ENCODE peak calls at places on chromosomes 4 and X, in eight cellular contexts. One of them, this sample, is unnamed.

GRCh38 chrX:107429090-107429489 is 20.4 kb upstream of the FRMPD3 start:
- DNase-seq in brain microvascular endothelial cell: no peak
- DNase-seq in stomach: no peak
- DNase-seq in BE2C: peak
- DNase-seq in bronchial epithelial cell: peak
- DNase-seq in AG09309: no peak
- DNase-seq in BJ: no peak
- DNase-seq in body of pancreas: peak
- DNase-seq in this sample: no peak

GRCh38 chr4:128606173-128606572 is 203.3 kb upstream of the JADE1 start:
- DNase-seq in brain microvascular endothelial cell: peak
- DNase-seq in stomach: no peak
- DNase-seq in BE2C: no peak
- DNase-seq in bronchial epithelial cell: peak
- DNase-seq in AG09309: no peak
- DNase-seq in BJ: peak
- DNase-seq in body of pancreas: no peak
- DNase-seq in this sample: peak

GRCh38 chrX:71106427-71106826 is at the start of gene CXorf65:
- DNase-seq in brain microvascular endothelial cell: no peak
- DNase-seq in stomach: no peak
- DNase-seq in BE2C: no peak
- DNase-seq in bronchial epithelial cell: no peak
- DNase-seq in AG09309: no peak
- DNase-seq in BJ: no peak
- DNase-seq in body of pancreas: no peak
- DNase-seq in this sample: no peak

GRCh38 chrX:1109580-1110119 is 102.8 kb downstream of the CRLF2 start:
- DNase-seq in brain microvascular endothelial cell: no peak
- DNase-seq in stomach: no peak
- DNase-seq in BE2C: no peak
- DNase-seq in bronchial epithelial cell: no peak
- DNase-seq in AG09309: no peak
- DNase-seq in BJ: no peak
- DNase-seq in body of pancreas: no peak
- DNase-seq in this sample: no peak

GRCh38 chr4:143701365-143701764 is 890 bp upstream of the FREM3 start:
- DNase-seq in brain microvascular endothelial cell: no peak
- DNase-seq in stomach: no peak
- DNase-seq in BE2C: no peak
- DNase-seq in bronchial epithelial cell: no peak
- DNase-seq in AG09309: no peak
- DNase-seq in BJ: no peak
- DNase-seq in body of pancreas: no peak
- DNase-seq in this sample: no peak

GRCh38 chr4:34323549-34324325 is 1920.6 kb downstream of the ARAP2 start:
- DNase-seq in brain microvascular endothelial cell: no peak
- DNase-seq in stomach: no peak
- DNase-seq in BE2C: peak
- DNase-seq in bronchial epithelial cell: peak
- DNase-seq in AG09309: no peak
- DNase-seq in BJ: no peak
- DNase-seq in body of pancreas: no peak
- DNase-seq in this sample: no peak

GRCh38 chr4:2638730-2639129 is 102.3 kb downstream of the FAM193A start:
- DNase-seq in brain microvascular endothelial cell: no peak
- DNase-seq in stomach: no peak
- DNase-seq in BE2C: no peak
- DNase-seq in bronchial epithelial cell: no peak
- DNase-seq in AG09309: no peak
- DNase-seq in BJ: no peak
- DNase-seq in body of pancreas: no peak
- DNase-seq in this sample: no peak

GRCh38 chr4:55178226-55179005 is 53.0 kb upstream of the KDR start:
- DNase-seq in brain microvascular endothelial cell: no peak
- DNase-seq in stomach: no peak
- DNase-seq in BE2C: no peak
- DNase-seq in bronchial epithelial cell: no peak
- DNase-seq in AG09309: no peak
- DNase-seq in BJ: no peak
- DNase-seq in body of pancreas: no peak
- DNase-seq in this sample: no peak

GRCh38 chr4:190015538-190016368 is 11.3 kb downstream of the FRG2 start:
- DNase-seq in brain microvascular endothelial cell: no peak
- DNase-seq in stomach: no peak
- DNase-seq in BE2C: no peak
- DNase-seq in bronchial epithelial cell: no peak
- DNase-seq in AG09309: no peak
- DNase-seq in BJ: no peak
- DNase-seq in body of pancreas: no peak
- DNase-seq in this sample: no peak

GRCh38 chr4:104064650-104065577 is 345.1 kb upstream of the TACR3 start:
- DNase-seq in brain microvascular endothelial cell: peak
- DNase-seq in stomach: peak
- DNase-seq in BE2C: peak
- DNase-seq in bronchial epithelial cell: peak
- DNase-seq in AG09309: no peak
- DNase-seq in BJ: no peak
- DNase-seq in body of pancreas: peak
- DNase-seq in this sample: no peak

GRCh38 chrX:111040377-111041017 is 55.5 kb upstream of the PAK3 start:
- DNase-seq in brain microvascular endothelial cell: peak
- DNase-seq in stomach: no peak
- DNase-seq in BE2C: no peak
- DNase-seq in bronchial epithelial cell: peak
- DNase-seq in AG09309: no peak
- DNase-seq in BJ: no peak
- DNase-seq in body of pancreas: no peak
- DNase-seq in this sample: peak

GRCh38 chr4:188992706-188993105 is 853.5 kb downstream of the TRIML1 start:
- DNase-seq in brain microvascular endothelial cell: no peak
- DNase-seq in stomach: no peak
- DNase-seq in BE2C: no peak
- DNase-seq in bronchial epithelial cell: peak
- DNase-seq in AG09309: no peak
- DNase-seq in BJ: no peak
- DNase-seq in body of pancreas: no peak
- DNase-seq in this sample: no peak

GRCh38 chr4:119299221-119300071 is 22.5 kb downstream of the FABP2 start:
- DNase-seq in brain microvascular endothelial cell: no peak
- DNase-seq in stomach: no peak
- DNase-seq in BE2C: no peak
- DNase-seq in bronchial epithelial cell: peak
- DNase-seq in AG09309: no peak
- DNase-seq in BJ: no peak
- DNase-seq in body of pancreas: no peak
- DNase-seq in this sample: no peak

GRCh38 chrX:103817502-103817901 is 14.6 kb downstream of the RAB9B start:
- DNase-seq in brain microvascular endothelial cell: peak
- DNase-seq in stomach: no peak
- DNase-seq in BE2C: peak
- DNase-seq in bronchial epithelial cell: peak
- DNase-seq in AG09309: no peak
- DNase-seq in BJ: no peak
- DNase-seq in body of pancreas: no peak
- DNase-seq in this sample: no peak

GRCh38 chr4:147740176-147740575 is 8.3 kb downstream of the ARHGAP10 start:
- DNase-seq in brain microvascular endothelial cell: no peak
- DNase-seq in stomach: no peak
- DNase-seq in BE2C: no peak
- DNase-seq in bronchial epithelial cell: no peak
- DNase-seq in AG09309: no peak
- DNase-seq in BJ: no peak
- DNase-seq in body of pancreas: no peak
- DNase-seq in this sample: no peak

GRCh38 chr4:2406920-2407319 is 11.5 kb downstream of the ZFYVE28 start:
- DNase-seq in brain microvascular endothelial cell: no peak
- DNase-seq in stomach: no peak
- DNase-seq in BE2C: no peak
- DNase-seq in bronchial epithelial cell: no peak
- DNase-seq in AG09309: no peak
- DNase-seq in BJ: no peak
- DNase-seq in body of pancreas: no peak
- DNase-seq in this sample: no peak

GRCh38 chr4:26985836-26986235 is 125.2 kb downstream of the STIM2 start:
- DNase-seq in brain microvascular endothelial cell: no peak
- DNase-seq in stomach: no peak
- DNase-seq in BE2C: no peak
- DNase-seq in bronchial epithelial cell: no peak
- DNase-seq in AG09309: no peak
- DNase-seq in BJ: no peak
- DNase-seq in body of pancreas: no peak
- DNase-seq in this sample: no peak

GRCh38 chr4:16384496-16384895 is 158.2 kb upstream of the TAPT1 start:
- DNase-seq in brain microvascular endothelial cell: no peak
- DNase-seq in stomach: no peak
- DNase-seq in BE2C: peak
- DNase-seq in bronchial epithelial cell: no peak
- DNase-seq in AG09309: no peak
- DNase-seq in BJ: no peak
- DNase-seq in body of pancreas: no peak
- DNase-seq in this sample: no peak
- TF ChIP-seq CTCF in brain microvascular endothelial cell: no peak
- TF ChIP-seq CTCF in stomach: no peak
- TF ChIP-seq CTCF in BE2C: no peak
- TF ChIP-seq CTCF in bronchial epithelial cell: no peak
- TF ChIP-seq CTCF in AG09309: no peak
- TF ChIP-seq CTCF in BJ: no peak
- TF ChIP-seq CTCF in body of pancreas: no peak
- TF ChIP-seq CTCF in this sample: no peak

DNA sequence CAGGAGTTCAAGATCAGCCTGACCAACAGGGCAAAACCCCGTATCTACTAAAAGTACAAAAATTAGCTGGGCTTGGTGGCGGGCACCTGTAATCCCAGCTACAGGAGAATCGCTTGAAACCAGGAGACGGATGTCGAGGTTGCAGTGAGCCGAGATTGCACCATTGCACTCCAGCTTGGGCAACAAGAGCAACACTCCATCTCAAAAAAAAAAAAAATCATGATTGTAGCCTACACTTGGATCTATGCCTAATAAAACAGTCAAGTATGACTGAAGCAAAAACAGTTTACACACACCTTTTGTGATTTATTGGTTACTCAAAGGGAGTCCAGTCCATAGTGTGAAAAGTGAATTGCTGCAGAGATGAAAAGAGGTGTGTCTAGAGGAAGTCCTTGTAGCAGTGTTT is 34.7 kb upstream of the TASL start:
- DNase-seq in brain microvascular endothelial cell: no peak
- DNase-seq in stomach: no peak
- DNase-seq in BE2C: no peak
- DNase-seq in bronchial epithelial cell: peak
- DNase-seq in AG09309: no peak
- DNase-seq in BJ: no peak
- DNase-seq in body of pancreas: no peak
- DNase-seq in this sample: no peak
- H3K4me3 ChIP-seq in brain microvascular endothelial cell: no peak
- H3K4me3 ChIP-seq in stomach: no peak
- H3K4me3 ChIP-seq in BE2C: no peak
- H3K4me3 ChIP-seq in bronchial epithelial cell: no peak
- H3K4me3 ChIP-seq in AG09309: no peak
- H3K4me3 ChIP-seq in BJ: no peak
- H3K4me3 ChIP-seq in body of pancreas: no peak
- H3K4me3 ChIP-seq in this sample: no peak

GRCh38 chr4:8687083-8687482 is 94.5 kb downstream of the CPZ start:
- DNase-seq in brain microvascular endothelial cell: no peak
- DNase-seq in stomach: no peak
- DNase-seq in BE2C: no peak
- DNase-seq in bronchial epithelial cell: no peak
- DNase-seq in AG09309: no peak
- DNase-seq in BJ: no peak
- DNase-seq in body of pancreas: no peak
- DNase-seq in this sample: no peak

GRCh38 chr4:8688908-8689445 is 96.4 kb downstream of the CPZ start:
- DNase-seq in brain microvascular endothelial cell: no peak
- DNase-seq in stomach: no peak
- DNase-seq in BE2C: no peak
- DNase-seq in bronchial epithelial cell: no peak
- DNase-seq in AG09309: no peak
- DNase-seq in BJ: no peak
- DNase-seq in body of pancreas: no peak
- DNase-seq in this sample: no peak

GRCh38 chr4:8689741-8690140 is 97.2 kb downstream of the CPZ start:
- DNase-seq in brain microvascular endothelial cell: no peak
- DNase-seq in stomach: no peak
- DNase-seq in BE2C: no peak
- DNase-seq in bronchial epithelial cell: no peak
- DNase-seq in AG09309: no peak
- DNase-seq in BJ: no peak
- DNase-seq in body of pancreas: no peak
- DNase-seq in this sample: no peak

GRCh38 chr4:8690216-8690786 is 97.7 kb downstream of the CPZ start:
- DNase-seq in brain microvascular endothelial cell: no peak
- DNase-seq in stomach: no peak
- DNase-seq in BE2C: no peak
- DNase-seq in bronchial epithelial cell: no peak
- DNase-seq in AG09309: no peak
- DNase-seq in BJ: no peak
- DNase-seq in body of pancreas: no peak
- DNase-seq in this sample: no peak

DNA sequence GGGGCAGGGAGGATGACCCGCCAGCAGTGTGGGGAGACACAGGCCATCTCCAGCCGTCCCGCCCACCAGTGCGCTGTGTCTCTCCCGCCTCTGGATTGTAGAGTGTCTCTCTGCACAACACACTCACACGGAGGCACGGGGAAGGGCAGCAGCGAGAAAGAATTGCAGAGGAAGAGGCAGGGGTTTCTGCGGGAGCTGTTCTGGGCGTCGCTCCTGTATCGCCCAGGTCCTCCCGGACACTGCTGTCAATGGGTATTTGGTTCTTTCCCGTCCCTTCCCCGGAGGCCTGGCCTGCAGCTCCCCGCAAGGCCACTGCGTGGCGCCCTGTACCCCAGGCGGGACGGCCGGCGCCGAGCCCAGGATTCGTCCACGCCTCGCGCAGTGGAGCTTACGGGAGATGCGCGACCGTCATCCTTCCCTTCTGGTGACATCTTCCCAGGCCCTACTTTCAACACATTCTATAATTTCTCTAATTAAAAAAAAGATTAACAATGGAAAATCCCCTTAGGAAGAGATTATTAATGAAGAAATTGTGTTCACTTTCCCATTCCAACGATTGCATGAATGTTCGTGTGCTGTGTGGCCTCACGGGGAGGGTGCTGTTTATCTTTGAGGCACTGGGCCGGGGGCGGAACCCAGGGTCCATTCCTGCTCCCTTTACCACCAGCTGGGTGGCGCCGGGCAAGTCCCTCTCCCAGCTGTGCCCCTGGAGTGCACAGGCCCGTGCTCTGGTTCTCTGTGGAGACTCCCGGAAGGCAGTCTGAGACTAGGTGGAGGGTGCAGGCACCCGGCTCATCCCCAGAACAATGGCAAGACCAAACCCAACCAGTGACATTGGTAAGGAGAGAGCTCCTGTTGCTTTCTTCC is 95.7 kb downstream of the CPZ start:
- DNase-seq in brain microvascular endothelial cell: peak
- DNase-seq in stomach: no peak
- DNase-seq in BE2C: peak
- DNase-seq in bronchial epithelial cell: no peak
- DNase-seq in AG09309: no peak
- DNase-seq in BJ: no peak
- DNase-seq in body of pancreas: no peak
- DNase-seq in this sample: no peak
- TF ChIP-seq CTCF in brain microvascular endothelial cell: peak
- TF ChIP-seq CTCF in stomach: no peak
- TF ChIP-seq CTCF in BE2C: peak
- TF ChIP-seq CTCF in bronchial epithelial cell: peak
- TF ChIP-seq CTCF in AG09309: peak
- TF ChIP-seq CTCF in BJ: peak
- TF ChIP-seq CTCF in body of pancreas: peak
- TF ChIP-seq CTCF in this sample: peak

GRCh38 chr4:99435154-99435553 is at the start of gene ADH7:
- DNase-seq in brain microvascular endothelial cell: no peak
- DNase-seq in stomach: no peak
- DNase-seq in BE2C: no peak
- DNase-seq in bronchial epithelial cell: peak
- DNase-seq in AG09309: no peak
- DNase-seq in BJ: no peak
- DNase-seq in body of pancreas: no peak
- DNase-seq in this sample: no peak
- H3K4me3 ChIP-seq in brain microvascular endothelial cell: no peak
- H3K4me3 ChIP-seq in stomach: no peak
- H3K4me3 ChIP-seq in BE2C: no peak
- H3K4me3 ChIP-seq in bronchial epithelial cell: peak
- H3K4me3 ChIP-seq in AG09309: no peak
- H3K4me3 ChIP-seq in BJ: no peak
- H3K4me3 ChIP-seq in body of pancreas: no peak
- H3K4me3 ChIP-seq in this sample: no peak

This sample was measured in retinal pigment epithelial cell.